ENCODE peak calls at places on chromosomes 16 and 17, in eight cellular contexts. S is left lung, A is IMR-90, U is PC-9, B is tibial nerve, V is pancreas, L is body of pancreas, E is HCT116. N is an unnamed sample.

GRCh38 chr17:68292689-68293040 is 1.4 kb downstream of the ARSG start:
- DNase-seq in S (no peak), E (no peak), B (no peak), U (no peak), A (no peak), V (no peak), L (no peak), N (no peak)

GRCh38 chr16:17776465-17776864 is 305.7 kb upstream of the XYLT1 start:
- DNase-seq in L (no peak), B (no peak), V (no peak), E (no peak), A (no peak), S (no peak), U (no peak), N (no peak)

GRCh38 chr16:74817851-74818250 is 43.2 kb upstream of the FA2H start:
- DNase-seq in A (no peak), L (no peak), S (no peak), B (no peak), V (no peak), U (no peak), E (no peak), N (no peak)

GRCh38 chr16:57797526-57798266 is 4.6 kb downstream of the KIFC3 start:
- DNase-seq in V (peak; percentile 94), S (peak; percentile 91), A (no peak), B (no peak), E (no peak), U (peak; percentile 89), L (peak; percentile 82), N (peak; percentile 72)

GRCh38 chr17:81160747-81161453 is 4.4 kb upstream of the PVALEF start:
- DNase-seq in S (peak; percentile 75), L (peak; percentile 44), A (no peak), V (peak; percentile 76), B (no peak), E (no peak), U (no peak), N (no peak)

GRCh38 chr17:19238167-19238505 is 970 bp downstream of the EPN2 start:
- DNase-seq in A (no peak), E (no peak), S (peak; percentile 79), U (peak; percentile 34), V (no peak), L (peak; percentile 43), B (no peak), N (peak; percentile 46)

GRCh38 chr17:15048381-15048780 is 216.7 kb downstream of the PMP22 start:
- DNase-seq in V (no peak), U (no peak), A (no peak), L (no peak), E (peak; percentile 0), B (no peak), S (no peak), N (no peak)

GRCh38 chr16:88936008-88936912 is 40.7 kb downstream of the CBFA2T3 start:
- DNase-seq in A (no peak), S (peak; percentile 91), L (no peak), E (no peak), B (peak; percentile 40), V (peak; percentile 69), U (peak; percentile 80), N (no peak)

GRCh38 chr17:45793999-45794540 is 9.9 kb downstream of the CRHR1 start:
- DNase-seq in L (no peak), A (no peak), U (no peak), B (no peak), S (peak; percentile 21), V (no peak), E (no peak), N (no peak)

GRCh38 chr17:45791935-45792334 is 7.8 kb downstream of the CRHR1 start:
- DNase-seq in B (no peak), E (no peak), L (peak; percentile 27), S (peak; percentile 71), A (no peak), U (peak; percentile 53), V (peak; percentile 66), N (peak; percentile 69)

GRCh38 chr17:45792437-45792836 is 8.3 kb downstream of the CRHR1 start:
- DNase-seq in E (no peak), L (no peak), B (no peak), V (no peak), A (no peak), S (peak; percentile 4), U (no peak), N (no peak)

GRCh38 chr17:45792995-45793755 is 9.1 kb downstream of the CRHR1 start:
- DNase-seq in L (no peak), E (no peak), A (no peak), V (no peak), S (peak; percentile 57), B (no peak), U (no peak), N (no peak)

GRCh38 chr17:45794840-45795239 is 10.7 kb downstream of the CRHR1 start:
- DNase-seq in A (no peak), V (no peak), U (no peak), E (no peak), B (no peak), L (no peak), S (peak; percentile 23), N (no peak)
- TF ChIP-seq CTCF in A (peak; percentile 5), V (no peak), U (no peak), E (peak; percentile 50), B (no peak), L (no peak), S (no peak), N (no peak)

GRCh38 chr17:5468075-5468473 is 708 bp downstream of the DHX33 start:
- DNase-seq in B (no peak), S (no peak), E (no peak), U (no peak), A (no peak), V (no peak), L (no peak), N (no peak)

GRCh38 chr17:5466295-5466694 is 2.5 kb downstream of the DHX33 start:
- DNase-seq in V (no peak), A (no peak), B (no peak), S (no peak), E (no peak), L (no peak), U (no peak), N (no peak)

GRCh38 chr17:5472511-5472910 is 3.7 kb upstream of the DHX33 start:
- DNase-seq in B (no peak), A (no peak), L (no peak), E (no peak), V (no peak), S (no peak), U (no peak), N (no peak)

GRCh38 chr17:5464717-5465507 is 3.9 kb downstream of the DHX33 start:
- DNase-seq in S (no peak), E (no peak), U (no peak), V (no peak), L (no peak), A (no peak), B (no peak), N (no peak)

DNA sequence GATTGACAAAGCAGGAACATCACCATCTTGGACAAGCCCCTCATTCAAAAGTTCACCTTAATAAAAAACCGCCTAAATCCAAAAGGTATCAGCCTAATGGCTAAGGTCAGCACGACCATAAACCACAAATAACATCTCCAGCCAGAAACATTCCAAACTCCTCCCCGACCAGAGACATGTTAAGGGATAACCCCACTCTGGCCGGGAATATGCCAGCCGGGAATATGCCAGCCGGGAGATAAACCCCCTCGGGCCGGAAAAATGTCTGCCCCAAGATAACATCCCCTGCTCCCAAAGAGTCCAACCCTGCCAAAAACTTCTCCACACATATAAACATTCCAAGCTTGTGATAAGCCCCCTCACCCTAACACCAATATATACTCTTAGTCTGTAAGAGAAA is 1.4 kb downstream of the DHX33 start:
- DNase-seq in L (no peak), B (no peak), A (no peak), V (no peak), S (no peak), U (no peak), E (no peak), N (no peak)
- H3K27ac ChIP-seq in L (no peak overlapping the region), B (no peak overlapping the region), A (peak overlapping the region; percentile 66), V (no peak overlapping the region), S (no peak overlapping the region), U (no peak overlapping the region), E (no peak overlapping the region), N (no peak overlapping the region)

DNA sequence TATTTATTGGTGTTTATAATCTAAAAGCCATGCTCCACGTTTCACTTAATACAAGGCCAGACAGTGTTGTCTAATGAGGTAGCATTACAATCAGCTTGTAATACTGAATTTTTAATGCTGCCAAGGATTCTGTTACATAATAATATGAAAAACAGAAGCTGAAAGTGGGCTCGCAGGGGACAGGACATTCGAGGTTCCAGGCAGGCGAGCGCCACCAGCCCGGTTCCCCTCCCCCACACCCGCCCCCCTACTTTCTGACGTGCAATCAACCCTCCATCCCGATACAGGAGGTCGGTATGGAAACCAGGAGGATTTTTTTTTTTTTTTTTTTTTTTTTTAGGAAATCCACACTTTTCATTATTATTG is 6.2 kb upstream of the ZFHX3 start:
- DNase-seq in S (no peak), V (no peak), E (no peak), U (no peak), B (no peak), A (no peak), L (no peak), N (no peak)
- H3K4me1 ChIP-seq in S (peaks cover 55% of the 10 kb centered on the region), V (peaks cover 52% of the 10 kb centered on the region), E (peaks cover 54% of the 10 kb centered on the region), U (peaks cover 66% of the 10 kb centered on the region), B (peaks cover 41% of the 10 kb centered on the region), A (peaks cover 34% of the 10 kb centered on the region), L (peaks cover 63% of the 10 kb centered on the region), N (peaks cover 35% of the 10 kb centered on the region)

GRCh38 chr17:16381496-16381820 is 567 bp downstream of the UBB start:
- DNase-seq in S (no peak), U (no peak), E (no peak), L (no peak), A (peak; percentile 49), V (no peak), B (no peak), N (no peak)

GRCh38 chr17:16378631-16379282 is 2.1 kb upstream of the UBB start:
- DNase-seq in V (no peak), S (no peak), E (no peak), L (no peak), B (no peak), U (peak; percentile 72), A (no peak), N (peak; percentile 30)

GRCh38 chr17:16379654-16380053 is 1.2 kb upstream of the UBB start:
- DNase-seq in B (no peak), E (no peak), U (no peak), L (no peak), A (no peak), S (no peak), V (no peak), N (no peak)

GRCh38 chr17:16383216-16383615 is 2.3 kb downstream of the UBB start:
- DNase-seq in V (no peak), U (no peak), A (no peak), L (no peak), E (no peak), B (no peak), S (no peak), N (no peak)

DNA sequence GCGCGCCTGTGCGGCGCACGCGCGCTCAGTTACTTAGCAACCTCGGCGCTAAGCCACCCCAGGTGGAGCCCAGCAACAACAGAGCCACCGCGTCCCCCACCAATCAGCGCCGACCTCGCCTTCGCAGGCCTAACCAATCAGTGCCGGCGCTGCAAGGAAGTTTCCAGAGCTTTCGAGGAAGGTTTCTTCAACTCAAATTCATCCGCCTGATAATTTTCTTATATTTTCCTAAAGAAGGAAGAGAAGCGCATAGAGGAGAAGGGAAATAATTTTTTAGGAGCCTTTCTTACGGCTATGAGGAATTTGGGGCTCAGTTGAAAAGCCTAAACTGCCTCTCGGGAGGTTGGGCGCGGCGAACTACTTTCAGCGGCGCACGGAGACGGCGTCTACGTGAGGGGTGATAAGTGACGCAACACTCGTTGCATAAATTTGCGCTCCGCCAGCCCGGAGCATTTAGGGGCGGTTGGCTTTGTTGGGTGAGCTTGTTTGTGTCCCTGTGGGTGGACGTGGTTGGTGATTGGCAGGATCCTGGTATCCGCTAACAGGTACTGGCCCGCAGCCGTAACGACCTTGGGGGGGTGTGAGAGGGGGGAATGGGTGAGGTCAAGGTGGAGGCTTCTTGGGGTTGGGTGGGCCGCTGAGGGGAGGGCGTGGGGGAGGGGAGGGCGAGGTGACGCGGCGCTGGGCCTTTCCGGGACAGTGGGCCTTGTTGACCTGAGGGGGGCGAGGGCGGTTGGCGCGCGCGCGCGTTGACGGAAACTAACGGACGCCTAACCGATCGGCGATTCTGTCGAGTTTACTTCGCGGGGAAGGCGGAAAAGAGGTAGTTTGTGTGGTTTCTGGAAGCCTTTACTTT is at the start of gene UBB:
- DNase-seq in L (peak; percentile 97), E (peak; percentile 95), V (peak; percentile 98), S (peak; percentile 97), B (peak; percentile 92), U (peak; percentile 97), A (peak; percentile 99), N (peak; percentile 97)
- TF ChIP-seq CTCF in L (no peak), E (no peak), V (no peak), S (no peak), B (no peak), U (no peak), A (peak; percentile 11), N (no peak)